ENCODE peak calls at places on chromosomes 12 and 14, in seven cellular contexts. One of them, this sample, is unnamed.

GRCh38 chr12:103505371-103506236 is 9.8 kb upstream of the C12orf42 start:
- DNase-seq in kidney tubule cell: peak
- DNase-seq in CD4-positive, CD25-positive, alpha-beta regulatory T cell: peak
- DNase-seq in activated CD4-positive, alpha-beta T cell treated with anti-CD3 and anti-CD28 coated beads, Interleukin-2, amount 50 U/mL, for 1 hour: no peak
- DNase-seq in T-helper 2 cell: no peak
- DNase-seq in SK-N-SH: no peak
- DNase-seq in AG04449: no peak
- DNase-seq in this sample: no peak

GRCh38 chr14:77574446-77575125 is 41.9 kb downstream of the SPTLC2 start:
- DNase-seq in kidney tubule cell: no peak
- DNase-seq in CD4-positive, CD25-positive, alpha-beta regulatory T cell: no peak
- DNase-seq in activated CD4-positive, alpha-beta T cell treated with anti-CD3 and anti-CD28 coated beads, Interleukin-2, amount 50 U/mL, for 1 hour: no peak
- DNase-seq in T-helper 2 cell: no peak
- DNase-seq in SK-N-SH: no peak
- DNase-seq in AG04449: no peak
- DNase-seq in this sample: no peak

GRCh38 chr14:51638071-51638944 is 13.4 kb upstream of the FRMD6 start:
- DNase-seq in kidney tubule cell: peak
- DNase-seq in CD4-positive, CD25-positive, alpha-beta regulatory T cell: no peak
- DNase-seq in activated CD4-positive, alpha-beta T cell treated with anti-CD3 and anti-CD28 coated beads, Interleukin-2, amount 50 U/mL, for 1 hour: no peak
- DNase-seq in T-helper 2 cell: no peak
- DNase-seq in SK-N-SH: no peak
- DNase-seq in AG04449: no peak
- DNase-seq in this sample: peak

GRCh38 chr14:100582496-100583165 is 4.6 kb downstream of the BEGAIN start:
- DNase-seq in kidney tubule cell: no peak
- DNase-seq in CD4-positive, CD25-positive, alpha-beta regulatory T cell: no peak
- DNase-seq in activated CD4-positive, alpha-beta T cell treated with anti-CD3 and anti-CD28 coated beads, Interleukin-2, amount 50 U/mL, for 1 hour: no peak
- DNase-seq in T-helper 2 cell: no peak
- DNase-seq in SK-N-SH: no peak
- DNase-seq in AG04449: no peak
- DNase-seq in this sample: no peak

GRCh38 chr12:113064395-113065125 is 8.0 kb downstream of the DTX1 start:
- DNase-seq in kidney tubule cell: no peak
- DNase-seq in CD4-positive, CD25-positive, alpha-beta regulatory T cell: no peak
- DNase-seq in activated CD4-positive, alpha-beta T cell treated with anti-CD3 and anti-CD28 coated beads, Interleukin-2, amount 50 U/mL, for 1 hour: no peak
- DNase-seq in T-helper 2 cell: no peak
- DNase-seq in SK-N-SH: peak
- DNase-seq in AG04449: no peak
- DNase-seq in this sample: no peak

GRCh38 chr12:122740351-122740750 is 9.7 kb upstream of the HCAR1 start:
- DNase-seq in kidney tubule cell: no peak
- DNase-seq in CD4-positive, CD25-positive, alpha-beta regulatory T cell: no peak
- DNase-seq in activated CD4-positive, alpha-beta T cell treated with anti-CD3 and anti-CD28 coated beads, Interleukin-2, amount 50 U/mL, for 1 hour: no peak
- DNase-seq in T-helper 2 cell: no peak
- DNase-seq in SK-N-SH: no peak
- DNase-seq in AG04449: no peak
- DNase-seq in this sample: no peak

GRCh38 chr12:123070267-123071081 is 80.4 kb downstream of the PITPNM2 start:
- DNase-seq in kidney tubule cell: peak
- DNase-seq in CD4-positive, CD25-positive, alpha-beta regulatory T cell: no peak
- DNase-seq in activated CD4-positive, alpha-beta T cell treated with anti-CD3 and anti-CD28 coated beads, Interleukin-2, amount 50 U/mL, for 1 hour: no peak
- DNase-seq in T-helper 2 cell: no peak
- DNase-seq in SK-N-SH: peak
- DNase-seq in AG04449: no peak
- DNase-seq in this sample: no peak

GRCh38 chr12:52977195-52977594 is 28.3 kb downstream of the KRT18 start:
- DNase-seq in kidney tubule cell: no peak
- DNase-seq in CD4-positive, CD25-positive, alpha-beta regulatory T cell: no peak
- DNase-seq in activated CD4-positive, alpha-beta T cell treated with anti-CD3 and anti-CD28 coated beads, Interleukin-2, amount 50 U/mL, for 1 hour: no peak
- DNase-seq in T-helper 2 cell: no peak
- DNase-seq in SK-N-SH: no peak
- DNase-seq in AG04449: no peak
- DNase-seq in this sample: no peak

GRCh38 chr12:13976880-13977279 is 4.5 kb downstream of the GRIN2B start:
- DNase-seq in kidney tubule cell: no peak
- DNase-seq in CD4-positive, CD25-positive, alpha-beta regulatory T cell: no peak
- DNase-seq in activated CD4-positive, alpha-beta T cell treated with anti-CD3 and anti-CD28 coated beads, Interleukin-2, amount 50 U/mL, for 1 hour: no peak
- DNase-seq in T-helper 2 cell: no peak
- DNase-seq in SK-N-SH: no peak
- DNase-seq in AG04449: no peak
- DNase-seq in this sample: no peak

GRCh38 chr12:108234155-108234554 is 105.0 kb downstream of the CMKLR1 start:
- DNase-seq in kidney tubule cell: no peak
- DNase-seq in CD4-positive, CD25-positive, alpha-beta regulatory T cell: no peak
- DNase-seq in activated CD4-positive, alpha-beta T cell treated with anti-CD3 and anti-CD28 coated beads, Interleukin-2, amount 50 U/mL, for 1 hour: no peak
- DNase-seq in T-helper 2 cell: no peak
- DNase-seq in SK-N-SH: peak
- DNase-seq in AG04449: no peak
- DNase-seq in this sample: no peak

GRCh38 chr12:120960657-120961056 is 17.7 kb upstream of the HNF1A start:
- DNase-seq in kidney tubule cell: peak
- DNase-seq in CD4-positive, CD25-positive, alpha-beta regulatory T cell: no peak
- DNase-seq in activated CD4-positive, alpha-beta T cell treated with anti-CD3 and anti-CD28 coated beads, Interleukin-2, amount 50 U/mL, for 1 hour: no peak
- DNase-seq in T-helper 2 cell: no peak
- DNase-seq in SK-N-SH: no peak
- DNase-seq in AG04449: no peak
- DNase-seq in this sample: no peak

GRCh38 chr14:54631016-54631415 is 64.1 kb downstream of the SAMD4A start:
- DNase-seq in kidney tubule cell: no peak
- DNase-seq in CD4-positive, CD25-positive, alpha-beta regulatory T cell: no peak
- DNase-seq in activated CD4-positive, alpha-beta T cell treated with anti-CD3 and anti-CD28 coated beads, Interleukin-2, amount 50 U/mL, for 1 hour: no peak
- DNase-seq in T-helper 2 cell: no peak
- DNase-seq in SK-N-SH: no peak
- DNase-seq in AG04449: no peak
- DNase-seq in this sample: no peak

GRCh38 chr12:124636138-124636968 is 68.9 kb upstream of the NCOR2 start:
- DNase-seq in kidney tubule cell: peak
- DNase-seq in CD4-positive, CD25-positive, alpha-beta regulatory T cell: peak
- DNase-seq in activated CD4-positive, alpha-beta T cell treated with anti-CD3 and anti-CD28 coated beads, Interleukin-2, amount 50 U/mL, for 1 hour: peak
- DNase-seq in T-helper 2 cell: no peak
- DNase-seq in SK-N-SH: no peak
- DNase-seq in AG04449: no peak
- DNase-seq in this sample: no peak

GRCh38 chr14:103881927-103882281 is 34.5 kb upstream of the PPP1R13B start:
- DNase-seq in kidney tubule cell: no peak
- DNase-seq in CD4-positive, CD25-positive, alpha-beta regulatory T cell: no peak
- DNase-seq in activated CD4-positive, alpha-beta T cell treated with anti-CD3 and anti-CD28 coated beads, Interleukin-2, amount 50 U/mL, for 1 hour: no peak
- DNase-seq in T-helper 2 cell: no peak
- DNase-seq in SK-N-SH: no peak
- DNase-seq in AG04449: no peak
- DNase-seq in this sample: no peak

GRCh38 chr12:131132118-131132892 is 178.6 kb downstream of the ADGRD1 start:
- DNase-seq in kidney tubule cell: peak
- DNase-seq in CD4-positive, CD25-positive, alpha-beta regulatory T cell: peak
- DNase-seq in activated CD4-positive, alpha-beta T cell treated with anti-CD3 and anti-CD28 coated beads, Interleukin-2, amount 50 U/mL, for 1 hour: peak
- DNase-seq in T-helper 2 cell: peak
- DNase-seq in SK-N-SH: peak
- DNase-seq in AG04449: peak
- DNase-seq in this sample: peak

GRCh38 chr14:76793956-76794355 is 18.7 kb downstream of the ANGEL1 start:
- DNase-seq in kidney tubule cell: no peak
- DNase-seq in CD4-positive, CD25-positive, alpha-beta regulatory T cell: no peak
- DNase-seq in activated CD4-positive, alpha-beta T cell treated with anti-CD3 and anti-CD28 coated beads, Interleukin-2, amount 50 U/mL, for 1 hour: no peak
- DNase-seq in T-helper 2 cell: no peak
- DNase-seq in SK-N-SH: no peak
- DNase-seq in AG04449: no peak
- DNase-seq in this sample: no peak

GRCh38 chr12:6784292-6784691 is 5.0 kb upstream of the CD4 start:
- DNase-seq in kidney tubule cell: no peak
- DNase-seq in CD4-positive, CD25-positive, alpha-beta regulatory T cell: no peak
- DNase-seq in activated CD4-positive, alpha-beta T cell treated with anti-CD3 and anti-CD28 coated beads, Interleukin-2, amount 50 U/mL, for 1 hour: no peak
- DNase-seq in T-helper 2 cell: no peak
- DNase-seq in SK-N-SH: no peak
- DNase-seq in AG04449: no peak
- DNase-seq in this sample: no peak

GRCh38 chr12:102407776-102408486 is 72.4 kb downstream of the IGF1 start:
- DNase-seq in kidney tubule cell: peak
- DNase-seq in CD4-positive, CD25-positive, alpha-beta regulatory T cell: no peak
- DNase-seq in activated CD4-positive, alpha-beta T cell treated with anti-CD3 and anti-CD28 coated beads, Interleukin-2, amount 50 U/mL, for 1 hour: no peak
- DNase-seq in T-helper 2 cell: no peak
- DNase-seq in SK-N-SH: no peak
- DNase-seq in AG04449: no peak
- DNase-seq in this sample: no peak

GRCh38 chr12:64900540-64900939 is 76.1 kb downstream of the TBC1D30 start:
- DNase-seq in kidney tubule cell: peak
- DNase-seq in CD4-positive, CD25-positive, alpha-beta regulatory T cell: no peak
- DNase-seq in activated CD4-positive, alpha-beta T cell treated with anti-CD3 and anti-CD28 coated beads, Interleukin-2, amount 50 U/mL, for 1 hour: no peak
- DNase-seq in T-helper 2 cell: no peak
- DNase-seq in SK-N-SH: no peak
- DNase-seq in AG04449: no peak
- DNase-seq in this sample: no peak

GRCh38 chr14:24094839-24095195 is 706 bp downstream of the PCK2 start:
- DNase-seq in kidney tubule cell: no peak
- DNase-seq in CD4-positive, CD25-positive, alpha-beta regulatory T cell: peak
- DNase-seq in activated CD4-positive, alpha-beta T cell treated with anti-CD3 and anti-CD28 coated beads, Interleukin-2, amount 50 U/mL, for 1 hour: no peak
- DNase-seq in T-helper 2 cell: no peak
- DNase-seq in SK-N-SH: no peak
- DNase-seq in AG04449: no peak
- DNase-seq in this sample: no peak

GRCh38 chr12:122064034-122064777 is 14.3 kb upstream of the MLXIP start:
- DNase-seq in kidney tubule cell: peak
- DNase-seq in CD4-positive, CD25-positive, alpha-beta regulatory T cell: peak
- DNase-seq in activated CD4-positive, alpha-beta T cell treated with anti-CD3 and anti-CD28 coated beads, Interleukin-2, amount 50 U/mL, for 1 hour: no peak
- DNase-seq in T-helper 2 cell: no peak
- DNase-seq in SK-N-SH: peak
- DNase-seq in AG04449: peak
- DNase-seq in this sample: peak

GRCh38 chr14:70735043-70735442 is 74.3 kb downstream of the MAP3K9 start:
- DNase-seq in kidney tubule cell: no peak
- DNase-seq in CD4-positive, CD25-positive, alpha-beta regulatory T cell: no peak
- DNase-seq in activated CD4-positive, alpha-beta T cell treated with anti-CD3 and anti-CD28 coated beads, Interleukin-2, amount 50 U/mL, for 1 hour: no peak
- DNase-seq in T-helper 2 cell: no peak
- DNase-seq in SK-N-SH: peak
- DNase-seq in AG04449: no peak
- DNase-seq in this sample: no peak

GRCh38 chr12:3124917-3125316 is 47.7 kb downstream of the TSPAN9 start:
- DNase-seq in kidney tubule cell: no peak
- DNase-seq in CD4-positive, CD25-positive, alpha-beta regulatory T cell: no peak
- DNase-seq in activated CD4-positive, alpha-beta T cell treated with anti-CD3 and anti-CD28 coated beads, Interleukin-2, amount 50 U/mL, for 1 hour: no peak
- DNase-seq in T-helper 2 cell: no peak
- DNase-seq in SK-N-SH: no peak
- DNase-seq in AG04449: no peak
- DNase-seq in this sample: no peak

GRCh38 chr14:24430682-24431568 is 1.2 kb downstream of the KHNYN start:
- DNase-seq in kidney tubule cell: peak
- DNase-seq in CD4-positive, CD25-positive, alpha-beta regulatory T cell: peak
- DNase-seq in activated CD4-positive, alpha-beta T cell treated with anti-CD3 and anti-CD28 coated beads, Interleukin-2, amount 50 U/mL, for 1 hour: peak
- DNase-seq in T-helper 2 cell: no peak
- DNase-seq in SK-N-SH: no peak
- DNase-seq in AG04449: no peak
- DNase-seq in this sample: no peak

GRCh38 chr14:89956294-89957009 is 725 bp downstream of the TDP1 start:
- DNase-seq in kidney tubule cell: peak
- DNase-seq in CD4-positive, CD25-positive, alpha-beta regulatory T cell: peak
- DNase-seq in activated CD4-positive, alpha-beta T cell treated with anti-CD3 and anti-CD28 coated beads, Interleukin-2, amount 50 U/mL, for 1 hour: peak
- DNase-seq in T-helper 2 cell: peak
- DNase-seq in SK-N-SH: no peak
- DNase-seq in AG04449: peak
- DNase-seq in this sample: peak

GRCh38 chr12:120856980-120857379 is 47.2 kb downstream of the SPPL3 start:
- DNase-seq in kidney tubule cell: peak
- DNase-seq in CD4-positive, CD25-positive, alpha-beta regulatory T cell: peak
- DNase-seq in activated CD4-positive, alpha-beta T cell treated with anti-CD3 and anti-CD28 coated beads, Interleukin-2, amount 50 U/mL, for 1 hour: no peak
- DNase-seq in T-helper 2 cell: no peak
- DNase-seq in SK-N-SH: no peak
- DNase-seq in AG04449: no peak
- DNase-seq in this sample: no peak

GRCh38 chr12:93197067-93197593 is 180.6 kb upstream of the NUDT4 start:
- DNase-seq in kidney tubule cell: peak
- DNase-seq in CD4-positive, CD25-positive, alpha-beta regulatory T cell: no peak
- DNase-seq in activated CD4-positive, alpha-beta T cell treated with anti-CD3 and anti-CD28 coated beads, Interleukin-2, amount 50 U/mL, for 1 hour: no peak
- DNase-seq in T-helper 2 cell: no peak
- DNase-seq in SK-N-SH: no peak
- DNase-seq in AG04449: no peak
- DNase-seq in this sample: no peak

GRCh38 chr12:4214912-4215861 is 58.4 kb upstream of the CCND2 start:
- DNase-seq in kidney tubule cell: no peak
- DNase-seq in CD4-positive, CD25-positive, alpha-beta regulatory T cell: peak
- DNase-seq in activated CD4-positive, alpha-beta T cell treated with anti-CD3 and anti-CD28 coated beads, Interleukin-2, amount 50 U/mL, for 1 hour: peak
- DNase-seq in T-helper 2 cell: no peak
- DNase-seq in SK-N-SH: no peak
- DNase-seq in AG04449: no peak
- DNase-seq in this sample: no peak

GRCh38 chr12:78799679-78800078 is 64.9 kb upstream of the SYT1 start:
- DNase-seq in kidney tubule cell: no peak
- DNase-seq in CD4-positive, CD25-positive, alpha-beta regulatory T cell: no peak
- DNase-seq in activated CD4-positive, alpha-beta T cell treated with anti-CD3 and anti-CD28 coated beads, Interleukin-2, amount 50 U/mL, for 1 hour: no peak
- DNase-seq in T-helper 2 cell: no peak
- DNase-seq in SK-N-SH: no peak
- DNase-seq in AG04449: no peak
- DNase-seq in this sample: peak

GRCh38 chr12:47307680-47308399 is 228.1 kb upstream of the AMIGO2 start:
- DNase-seq in kidney tubule cell: peak
- DNase-seq in CD4-positive, CD25-positive, alpha-beta regulatory T cell: peak
- DNase-seq in activated CD4-positive, alpha-beta T cell treated with anti-CD3 and anti-CD28 coated beads, Interleukin-2, amount 50 U/mL, for 1 hour: peak
- DNase-seq in T-helper 2 cell: no peak
- DNase-seq in SK-N-SH: peak
- DNase-seq in AG04449: no peak
- DNase-seq in this sample: peak